ENCODE peak calls at places on chromosomes 1 and 21, in eight cellular contexts. One of them, this sample, is unnamed.

GRCh38 chr1:157504646-157505045 is 47.7 kb downstream of the FCRL5 start:
- DNase-seq in omental fat pad: no peak
- DNase-seq in fibroblast of mammary gland: no peak
- DNase-seq in choroid plexus epithelial cell: no peak
- DNase-seq in progenitor cell of endocrine pancreas: no peak
- DNase-seq in lung: no peak
- DNase-seq in kidney epithelial cell: no peak
- DNase-seq in activated CD8-positive, alpha-beta T cell treated with anti-CD3 and anti-CD28 coated beads for 36 hours: no peak
- DNase-seq in this sample: no peak

GRCh38 chr21:45295576-45296365 is 8.1 kb upstream of the POFUT2 start:
- DNase-seq in activated CD8-positive, alpha-beta T cell treated with anti-CD3 and anti-CD28 coated beads for 36 hours: no peak
- DNase-seq in lung: no peak
- DNase-seq in fibroblast of mammary gland: peak
- DNase-seq in choroid plexus epithelial cell: peak
- DNase-seq in kidney epithelial cell: no peak
- DNase-seq in omental fat pad: no peak
- DNase-seq in progenitor cell of endocrine pancreas: peak
- DNase-seq in this sample: no peak

GRCh38 chr1:11858968-11859871 is 475 bp upstream of the NPPB start:
- DNase-seq in progenitor cell of endocrine pancreas: peak
- DNase-seq in lung: peak
- DNase-seq in fibroblast of mammary gland: peak
- DNase-seq in omental fat pad: no peak
- DNase-seq in activated CD8-positive, alpha-beta T cell treated with anti-CD3 and anti-CD28 coated beads for 36 hours: peak
- DNase-seq in choroid plexus epithelial cell: peak
- DNase-seq in kidney epithelial cell: peak
- DNase-seq in this sample: no peak

GRCh38 chr1:27872059-27872801 is at the start of gene THEMIS2:
- DNase-seq in kidney epithelial cell: no peak
- DNase-seq in fibroblast of mammary gland: peak
- DNase-seq in omental fat pad: peak
- DNase-seq in progenitor cell of endocrine pancreas: peak
- DNase-seq in lung: peak
- DNase-seq in activated CD8-positive, alpha-beta T cell treated with anti-CD3 and anti-CD28 coated beads for 36 hours: peak
- DNase-seq in choroid plexus epithelial cell: peak
- DNase-seq in this sample: peak

GRCh38 chr1:187009320-187009719 is 180.6 kb downstream of the PLA2G4A start:
- DNase-seq in progenitor cell of endocrine pancreas: no peak
- DNase-seq in lung: no peak
- DNase-seq in kidney epithelial cell: no peak
- DNase-seq in choroid plexus epithelial cell: no peak
- DNase-seq in activated CD8-positive, alpha-beta T cell treated with anti-CD3 and anti-CD28 coated beads for 36 hours: no peak
- DNase-seq in omental fat pad: no peak
- DNase-seq in fibroblast of mammary gland: no peak
- DNase-seq in this sample: no peak

GRCh38 chr1:67723620-67724019 is 38.6 kb downstream of the GADD45A start:
- DNase-seq in fibroblast of mammary gland: peak
- DNase-seq in kidney epithelial cell: no peak
- DNase-seq in progenitor cell of endocrine pancreas: no peak
- DNase-seq in omental fat pad: no peak
- DNase-seq in choroid plexus epithelial cell: peak
- DNase-seq in activated CD8-positive, alpha-beta T cell treated with anti-CD3 and anti-CD28 coated beads for 36 hours: peak
- DNase-seq in lung: no peak
- DNase-seq in this sample: no peak

GRCh38 chr1:30600258-30600657 is 123.1 kb downstream of the MATN1 start:
- DNase-seq in fibroblast of mammary gland: no peak
- DNase-seq in kidney epithelial cell: no peak
- DNase-seq in lung: peak
- DNase-seq in choroid plexus epithelial cell: no peak
- DNase-seq in progenitor cell of endocrine pancreas: no peak
- DNase-seq in omental fat pad: no peak
- DNase-seq in activated CD8-positive, alpha-beta T cell treated with anti-CD3 and anti-CD28 coated beads for 36 hours: no peak
- DNase-seq in this sample: no peak

GRCh38 chr1:246632584-246633168 is 66.4 kb downstream of the CNST start:
- DNase-seq in activated CD8-positive, alpha-beta T cell treated with anti-CD3 and anti-CD28 coated beads for 36 hours: no peak
- DNase-seq in fibroblast of mammary gland: peak
- DNase-seq in progenitor cell of endocrine pancreas: no peak
- DNase-seq in omental fat pad: no peak
- DNase-seq in choroid plexus epithelial cell: peak
- DNase-seq in lung: no peak
- DNase-seq in kidney epithelial cell: peak
- DNase-seq in this sample: no peak

GRCh38 chr1:9085306-9085940 is 16.0 kb upstream of the SLC2A5 start:
- DNase-seq in activated CD8-positive, alpha-beta T cell treated with anti-CD3 and anti-CD28 coated beads for 36 hours: no peak
- DNase-seq in choroid plexus epithelial cell: no peak
- DNase-seq in omental fat pad: no peak
- DNase-seq in fibroblast of mammary gland: no peak
- DNase-seq in kidney epithelial cell: no peak
- DNase-seq in lung: no peak
- DNase-seq in progenitor cell of endocrine pancreas: no peak
- DNase-seq in this sample: no peak

GRCh38 chr1:172147541-172147940 is 272.9 kb upstream of the C1orf105 start:
- DNase-seq in choroid plexus epithelial cell: no peak
- DNase-seq in fibroblast of mammary gland: peak
- DNase-seq in activated CD8-positive, alpha-beta T cell treated with anti-CD3 and anti-CD28 coated beads for 36 hours: no peak
- DNase-seq in progenitor cell of endocrine pancreas: no peak
- DNase-seq in kidney epithelial cell: no peak
- DNase-seq in omental fat pad: no peak
- DNase-seq in lung: no peak
- DNase-seq in this sample: no peak

GRCh38 chr1:201016943-201017827 is 6.3 kb downstream of the KIF21B start:
- DNase-seq in progenitor cell of endocrine pancreas: no peak
- DNase-seq in fibroblast of mammary gland: no peak
- DNase-seq in kidney epithelial cell: no peak
- DNase-seq in omental fat pad: no peak
- DNase-seq in choroid plexus epithelial cell: no peak
- DNase-seq in lung: no peak
- DNase-seq in activated CD8-positive, alpha-beta T cell treated with anti-CD3 and anti-CD28 coated beads for 36 hours: peak
- DNase-seq in this sample: peak
- TF ChIP-seq CTCF in progenitor cell of endocrine pancreas: no peak
- TF ChIP-seq CTCF in fibroblast of mammary gland: no peak
- TF ChIP-seq CTCF in kidney epithelial cell: no peak
- TF ChIP-seq CTCF in omental fat pad: no peak
- TF ChIP-seq CTCF in choroid plexus epithelial cell: no peak
- TF ChIP-seq CTCF in lung: no peak
- TF ChIP-seq CTCF in activated CD8-positive, alpha-beta T cell treated with anti-CD3 and anti-CD28 coated beads for 36 hours: no peak
- TF ChIP-seq CTCF in this sample: no peak

DNA sequence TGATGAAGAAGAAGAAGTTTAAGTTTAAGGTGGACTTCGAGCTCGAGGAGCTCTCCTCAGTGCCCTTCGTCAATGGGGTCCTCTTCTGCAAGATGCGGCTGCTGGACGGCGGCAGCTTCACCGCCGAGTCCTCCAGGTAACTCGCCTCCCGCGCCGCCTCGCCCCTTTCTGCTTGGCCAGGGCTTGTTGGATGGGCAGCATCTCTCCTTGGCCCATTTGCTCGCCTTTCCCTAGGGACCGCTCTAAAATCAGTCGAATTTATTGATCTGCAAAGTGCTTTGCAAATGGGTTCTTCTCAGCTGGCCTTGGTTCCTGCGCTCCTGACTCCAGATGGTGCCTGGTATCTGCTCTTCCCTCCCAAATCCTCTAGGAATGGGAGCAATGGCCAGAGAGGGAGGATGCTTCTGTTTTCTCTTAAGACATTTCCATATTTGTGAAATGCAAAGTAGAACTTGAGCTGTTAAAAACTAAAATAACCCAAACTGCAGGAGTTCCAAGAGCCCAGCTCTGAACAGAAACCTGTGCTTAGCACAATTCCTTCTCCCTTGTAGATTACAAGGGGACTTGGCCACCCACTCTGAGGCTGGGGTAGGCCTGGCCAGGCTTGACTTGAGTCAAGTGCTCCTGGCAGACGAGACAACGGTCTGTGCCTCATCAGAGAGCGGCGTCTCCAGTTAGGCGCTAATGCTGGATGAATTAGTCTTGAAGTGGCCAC is 687 bp downstream of the EEIG2 start:
- DNase-seq in progenitor cell of endocrine pancreas: no peak
- DNase-seq in fibroblast of mammary gland: peak
- DNase-seq in choroid plexus epithelial cell: peak
- DNase-seq in omental fat pad: peak
- DNase-seq in kidney epithelial cell: no peak
- DNase-seq in lung: peak
- DNase-seq in activated CD8-positive, alpha-beta T cell treated with anti-CD3 and anti-CD28 coated beads for 36 hours: peak
- DNase-seq in this sample: peak
- TF ChIP-seq CTCF in progenitor cell of endocrine pancreas: no peak
- TF ChIP-seq CTCF in fibroblast of mammary gland: peak
- TF ChIP-seq CTCF in choroid plexus epithelial cell: peak
- TF ChIP-seq CTCF in omental fat pad: no peak
- TF ChIP-seq CTCF in kidney epithelial cell: no peak
- TF ChIP-seq CTCF in lung: no peak
- TF ChIP-seq CTCF in activated CD8-positive, alpha-beta T cell treated with anti-CD3 and anti-CD28 coated beads for 36 hours: no peak
- TF ChIP-seq CTCF in this sample: peak

GRCh38 chr21:18387994-18388393 is 15.6 kb downstream of the TMPRSS15 start:
- DNase-seq in progenitor cell of endocrine pancreas: no peak
- DNase-seq in fibroblast of mammary gland: no peak
- DNase-seq in kidney epithelial cell: no peak
- DNase-seq in choroid plexus epithelial cell: no peak
- DNase-seq in activated CD8-positive, alpha-beta T cell treated with anti-CD3 and anti-CD28 coated beads for 36 hours: no peak
- DNase-seq in lung: no peak
- DNase-seq in omental fat pad: no peak
- DNase-seq in this sample: no peak

GRCh38 chr21:18382141-18382540 is 21.4 kb downstream of the TMPRSS15 start:
- DNase-seq in lung: no peak
- DNase-seq in kidney epithelial cell: no peak
- DNase-seq in activated CD8-positive, alpha-beta T cell treated with anti-CD3 and anti-CD28 coated beads for 36 hours: no peak
- DNase-seq in omental fat pad: no peak
- DNase-seq in choroid plexus epithelial cell: no peak
- DNase-seq in progenitor cell of endocrine pancreas: no peak
- DNase-seq in fibroblast of mammary gland: no peak
- DNase-seq in this sample: no peak

DNA sequence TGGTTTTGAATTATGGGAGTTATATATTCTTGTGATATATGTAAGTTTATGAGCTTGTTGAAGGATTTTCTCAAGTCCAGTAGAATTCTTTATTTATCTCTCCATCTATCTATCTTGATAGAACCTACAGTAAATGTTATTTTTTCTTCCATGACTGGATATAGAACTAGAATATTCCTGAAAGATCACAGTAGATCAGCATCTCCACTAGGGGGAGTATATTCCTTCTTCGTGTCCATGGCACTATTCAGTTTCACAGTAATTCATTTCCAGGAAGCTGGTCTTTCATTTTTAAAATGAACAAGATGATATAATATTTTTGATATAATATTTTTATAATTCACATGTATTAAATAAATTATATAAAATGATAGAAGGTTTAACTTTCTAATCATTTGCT is 18.8 kb downstream of the TMPRSS15 start:
- DNase-seq in lung: no peak
- DNase-seq in omental fat pad: no peak
- DNase-seq in activated CD8-positive, alpha-beta T cell treated with anti-CD3 and anti-CD28 coated beads for 36 hours: no peak
- DNase-seq in progenitor cell of endocrine pancreas: no peak
- DNase-seq in fibroblast of mammary gland: peak
- DNase-seq in kidney epithelial cell: no peak
- DNase-seq in choroid plexus epithelial cell: peak
- DNase-seq in this sample: no peak
- TF ChIP-seq CTCF in lung: no peak
- TF ChIP-seq CTCF in omental fat pad: no peak
- TF ChIP-seq CTCF in activated CD8-positive, alpha-beta T cell treated with anti-CD3 and anti-CD28 coated beads for 36 hours: peak
- TF ChIP-seq CTCF in progenitor cell of endocrine pancreas: peak
- TF ChIP-seq CTCF in fibroblast of mammary gland: peak
- TF ChIP-seq CTCF in kidney epithelial cell: peak
- TF ChIP-seq CTCF in choroid plexus epithelial cell: peak
- TF ChIP-seq CTCF in this sample: peak

DNA sequence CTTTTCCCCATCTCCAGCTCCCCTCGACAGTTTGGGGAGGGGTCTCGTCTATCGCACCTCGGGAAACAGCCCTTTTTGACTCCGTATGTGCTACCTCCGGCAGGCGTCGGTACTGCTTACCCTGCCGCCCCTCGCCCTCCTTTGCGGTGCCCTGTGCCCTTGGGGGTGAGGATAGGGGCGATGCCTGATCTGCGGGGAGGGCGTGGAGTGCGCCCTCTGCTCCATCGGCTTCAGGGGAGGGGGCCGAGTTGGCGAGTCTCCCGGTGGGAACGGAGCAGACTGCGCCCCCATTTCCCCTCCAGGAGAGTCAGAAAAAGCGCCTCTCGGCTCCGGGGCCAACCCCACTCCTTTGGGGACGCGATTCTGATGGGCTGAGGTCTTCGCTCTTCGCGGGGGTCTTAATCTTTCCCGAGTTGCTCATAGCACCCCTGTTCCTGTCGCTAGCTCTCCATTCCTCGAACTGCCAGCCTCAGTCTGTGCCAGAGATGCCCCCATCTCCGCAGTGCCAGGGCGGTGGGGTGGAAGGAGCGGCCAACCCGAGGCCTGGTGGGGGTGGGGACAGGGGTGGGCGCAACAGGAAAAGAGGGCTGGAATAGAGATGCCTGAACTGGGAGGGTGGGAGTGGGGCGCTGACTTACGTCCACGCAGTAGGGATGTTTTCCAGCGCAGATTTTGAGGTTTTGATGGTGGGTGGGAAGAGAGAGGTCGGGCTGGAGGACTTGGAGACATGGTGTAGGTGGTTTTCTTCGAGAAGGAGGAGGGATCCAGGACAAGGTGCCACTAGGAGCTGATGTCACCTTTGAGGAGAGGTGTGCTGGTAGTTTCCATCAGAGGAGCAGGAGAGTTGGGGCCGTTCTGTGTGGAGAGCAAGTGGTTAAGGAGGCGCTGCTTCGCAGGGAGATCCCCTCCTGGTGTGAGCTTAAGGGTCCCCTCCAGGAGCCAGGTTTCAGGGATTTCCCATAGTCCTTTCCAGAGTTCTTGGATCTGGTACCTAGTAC is 674 bp downstream of the PPFIA4 start:
- DNase-seq in lung: no peak
- DNase-seq in kidney epithelial cell: no peak
- DNase-seq in progenitor cell of endocrine pancreas: no peak
- DNase-seq in omental fat pad: no peak
- DNase-seq in fibroblast of mammary gland: no peak
- DNase-seq in choroid plexus epithelial cell: no peak
- DNase-seq in activated CD8-positive, alpha-beta T cell treated with anti-CD3 and anti-CD28 coated beads for 36 hours: no peak
- DNase-seq in this sample: no peak
- TF ChIP-seq CTCF in lung: no peak
- TF ChIP-seq CTCF in kidney epithelial cell: no peak
- TF ChIP-seq CTCF in progenitor cell of endocrine pancreas: no peak
- TF ChIP-seq CTCF in omental fat pad: no peak
- TF ChIP-seq CTCF in fibroblast of mammary gland: no peak
- TF ChIP-seq CTCF in choroid plexus epithelial cell: no peak
- TF ChIP-seq CTCF in activated CD8-positive, alpha-beta T cell treated with anti-CD3 and anti-CD28 coated beads for 36 hours: no peak
- TF ChIP-seq CTCF in this sample: peak

This sample was measured in glutamatergic neuron.